ENCODE peak calls at places on chromosomes 12 and 14, in eight cellular contexts. One of them, this sample, is unnamed.
A peak's percentile ranks its signal among the peaks of the same experiment; 100 is the strongest.

GRCh38 chr12:113936460-113936859 is 29.7 kb downstream of the RBM19 start:
- DNase-seq in transverse colon: no peak
- DNase-seq in suprapubic skin: no peak
- DNase-seq in adrenal gland: no peak
- DNase-seq in astrocyte of the spinal cord: no peak
- DNase-seq in AG04449: no peak
- DNase-seq in fibroblast of the aortic adventitia: no peak
- DNase-seq in mucosa of descending colon: no peak
- DNase-seq in this sample: no peak

GRCh38 chr12:52792185-52793029 is 3.5 kb downstream of the KRT3 start:
- DNase-seq in transverse colon: no peak
- DNase-seq in suprapubic skin: no peak
- DNase-seq in adrenal gland: no peak
- DNase-seq in astrocyte of the spinal cord: no peak
- DNase-seq in AG04449: no peak
- DNase-seq in fibroblast of the aortic adventitia: no peak
- DNase-seq in mucosa of descending colon: no peak
- DNase-seq in this sample: no peak

GRCh38 chr14:38992067-38992835 is 110.8 kb downstream of the SEC23A start:
- DNase-seq in transverse colon: no peak
- DNase-seq in suprapubic skin: no peak
- DNase-seq in adrenal gland: no peak
- DNase-seq in astrocyte of the spinal cord: no peak
- DNase-seq in AG04449: no peak
- DNase-seq in fibroblast of the aortic adventitia: peak; percentile 17
- DNase-seq in mucosa of descending colon: no peak
- DNase-seq in this sample: no peak

GRCh38 chr12:25438638-25439037 is 114.4 kb downstream of the LMNTD1 start:
- DNase-seq in transverse colon: no peak
- DNase-seq in suprapubic skin: no peak
- DNase-seq in adrenal gland: no peak
- DNase-seq in astrocyte of the spinal cord: peak; percentile 67
- DNase-seq in AG04449: no peak
- DNase-seq in fibroblast of the aortic adventitia: peak; percentile 43
- DNase-seq in mucosa of descending colon: no peak
- DNase-seq in this sample: no peak

GRCh38 chr12:51254592-51254991 is 15.6 kb downstream of the SMAGP start:
- DNase-seq in transverse colon: no peak
- DNase-seq in suprapubic skin: peak; percentile 20
- DNase-seq in adrenal gland: no peak
- DNase-seq in astrocyte of the spinal cord: no peak
- DNase-seq in AG04449: no peak
- DNase-seq in fibroblast of the aortic adventitia: no peak
- DNase-seq in mucosa of descending colon: no peak
- DNase-seq in this sample: no peak

GRCh38 chr14:24443053-24443683 is 592 bp upstream of the SDR39U1 start:
- DNase-seq in transverse colon: no peak
- DNase-seq in suprapubic skin: no peak
- DNase-seq in adrenal gland: no peak
- DNase-seq in astrocyte of the spinal cord: no peak
- DNase-seq in AG04449: no peak
- DNase-seq in fibroblast of the aortic adventitia: no peak
- DNase-seq in mucosa of descending colon: no peak
- DNase-seq in this sample: no peak

GRCh38 chr14:59337151-59337611 is 128.0 kb downstream of the GPR135 start:
- DNase-seq in transverse colon: peak; percentile 48
- DNase-seq in suprapubic skin: peak; percentile 78
- DNase-seq in adrenal gland: peak; percentile 65
- DNase-seq in astrocyte of the spinal cord: peak; percentile 46
- DNase-seq in AG04449: no peak
- DNase-seq in fibroblast of the aortic adventitia: peak; percentile 83
- DNase-seq in mucosa of descending colon: peak; percentile 14
- DNase-seq in this sample: peak; percentile 57

GRCh38 chr12:99709619-99710018 is 62.1 kb downstream of the GARIN6 start:
- DNase-seq in transverse colon: no peak
- DNase-seq in suprapubic skin: no peak
- DNase-seq in adrenal gland: no peak
- DNase-seq in astrocyte of the spinal cord: no peak
- DNase-seq in AG04449: no peak
- DNase-seq in fibroblast of the aortic adventitia: no peak
- DNase-seq in mucosa of descending colon: no peak
- DNase-seq in this sample: no peak

GRCh38 chr12:31650927-31651326 is 8.6 kb upstream of the ETFBKMT start:
- DNase-seq in transverse colon: peak; percentile 36
- DNase-seq in suprapubic skin: no peak
- DNase-seq in adrenal gland: no peak
- DNase-seq in astrocyte of the spinal cord: no peak
- DNase-seq in AG04449: no peak
- DNase-seq in fibroblast of the aortic adventitia: peak; percentile 12
- DNase-seq in mucosa of descending colon: peak; percentile 52
- DNase-seq in this sample: no peak

GRCh38 chr12:5343711-5344110 is 88.2 kb upstream of the NTF3 start:
- DNase-seq in transverse colon: no peak
- DNase-seq in suprapubic skin: no peak
- DNase-seq in adrenal gland: no peak
- DNase-seq in astrocyte of the spinal cord: no peak
- DNase-seq in AG04449: no peak
- DNase-seq in fibroblast of the aortic adventitia: no peak
- DNase-seq in mucosa of descending colon: no peak
- DNase-seq in this sample: no peak

GRCh38 chr12:8037947-8038346 is 5.4 kb downstream of the FOXJ2 start:
- DNase-seq in transverse colon: no peak
- DNase-seq in suprapubic skin: no peak
- DNase-seq in adrenal gland: no peak
- DNase-seq in astrocyte of the spinal cord: no peak
- DNase-seq in AG04449: no peak
- DNase-seq in fibroblast of the aortic adventitia: no peak
- DNase-seq in mucosa of descending colon: no peak
- DNase-seq in this sample: peak; percentile 28

GRCh38 chr14:77139540-77140342 is 1.9 kb downstream of the ZDHHC22 start:
- DNase-seq in transverse colon: peak; percentile 22
- DNase-seq in suprapubic skin: no peak
- DNase-seq in adrenal gland: no peak
- DNase-seq in astrocyte of the spinal cord: no peak
- DNase-seq in AG04449: no peak
- DNase-seq in fibroblast of the aortic adventitia: no peak
- DNase-seq in mucosa of descending colon: peak; percentile 41
- DNase-seq in this sample: peak; percentile 16

DNA sequence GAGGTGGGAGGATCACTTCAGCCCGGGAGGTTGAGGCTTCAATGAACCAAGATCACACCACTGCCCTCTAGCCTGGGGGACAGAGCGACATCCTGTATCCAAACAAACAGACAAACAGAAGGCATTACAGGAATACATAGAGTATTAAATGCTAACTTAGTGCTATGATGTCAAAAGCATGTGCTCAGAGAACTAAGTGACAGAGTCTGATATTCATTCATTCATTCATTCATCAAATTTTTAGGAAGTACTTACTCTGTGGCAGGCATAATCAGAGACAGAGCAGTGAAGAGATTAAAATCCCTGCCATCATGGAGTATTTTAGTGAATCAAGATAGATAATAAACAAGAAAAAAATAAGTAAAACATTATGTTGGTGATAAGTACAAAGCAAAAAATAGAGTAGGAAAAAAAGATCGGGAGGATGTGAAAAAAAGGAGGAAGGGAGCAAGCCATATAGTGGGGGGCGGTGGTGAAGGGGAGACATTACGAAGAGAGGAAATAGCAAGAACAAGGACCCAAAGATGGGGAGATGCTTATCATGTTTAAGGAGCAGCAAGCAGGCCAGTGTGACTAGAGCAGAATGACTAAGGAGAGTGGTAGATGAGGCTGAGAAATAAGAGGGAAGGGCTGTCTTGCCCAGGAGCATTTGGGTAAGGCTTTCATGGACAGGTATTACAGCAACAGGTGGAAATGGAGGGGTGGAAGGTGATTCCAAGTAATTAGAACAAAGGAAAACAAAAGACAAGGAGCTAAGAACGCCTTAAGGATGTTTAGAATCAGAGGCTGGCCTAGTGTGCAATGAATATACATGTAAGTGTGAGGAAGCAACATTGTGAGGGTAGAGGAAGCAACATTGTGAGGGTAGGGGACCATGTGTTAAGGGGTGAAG is 2.8 kb downstream of the MAP4K5 start:
- DNase-seq in transverse colon: no peak
- DNase-seq in suprapubic skin: no peak
- DNase-seq in adrenal gland: no peak
- DNase-seq in astrocyte of the spinal cord: no peak
- DNase-seq in AG04449: no peak
- DNase-seq in fibroblast of the aortic adventitia: no peak
- DNase-seq in mucosa of descending colon: no peak
- DNase-seq in this sample: no peak
- TF ChIP-seq CTCF in transverse colon: no peak
- TF ChIP-seq CTCF in suprapubic skin: no peak
- TF ChIP-seq CTCF in adrenal gland: no peak
- TF ChIP-seq CTCF in astrocyte of the spinal cord: no peak
- TF ChIP-seq CTCF in AG04449: no peak
- TF ChIP-seq CTCF in fibroblast of the aortic adventitia: no peak
- TF ChIP-seq CTCF in mucosa of descending colon: no peak
- TF ChIP-seq CTCF in this sample: no peak

GRCh38 chr14:64061115-64061514 is 208.3 kb downstream of the SYNE2 start:
- DNase-seq in transverse colon: no peak
- DNase-seq in suprapubic skin: no peak
- DNase-seq in adrenal gland: no peak
- DNase-seq in astrocyte of the spinal cord: no peak
- DNase-seq in AG04449: no peak
- DNase-seq in fibroblast of the aortic adventitia: no peak
- DNase-seq in mucosa of descending colon: no peak
- DNase-seq in this sample: no peak

GRCh38 chr14:64059454-64060198 is 206.8 kb downstream of the SYNE2 start:
- DNase-seq in transverse colon: no peak
- DNase-seq in suprapubic skin: no peak
- DNase-seq in adrenal gland: no peak
- DNase-seq in astrocyte of the spinal cord: no peak
- DNase-seq in AG04449: no peak
- DNase-seq in fibroblast of the aortic adventitia: no peak
- DNase-seq in mucosa of descending colon: no peak
- DNase-seq in this sample: no peak

GRCh38 chr14:64061706-64062105 is 208.9 kb downstream of the SYNE2 start:
- DNase-seq in transverse colon: no peak
- DNase-seq in suprapubic skin: no peak
- DNase-seq in adrenal gland: no peak
- DNase-seq in astrocyte of the spinal cord: no peak
- DNase-seq in AG04449: no peak
- DNase-seq in fibroblast of the aortic adventitia: no peak
- DNase-seq in mucosa of descending colon: no peak
- DNase-seq in this sample: no peak

GRCh38 chr14:64060199-64060545 is 207.4 kb downstream of the SYNE2 start:
- DNase-seq in transverse colon: peak; percentile 38
- DNase-seq in suprapubic skin: no peak
- DNase-seq in adrenal gland: no peak
- DNase-seq in astrocyte of the spinal cord: no peak
- DNase-seq in AG04449: no peak
- DNase-seq in fibroblast of the aortic adventitia: no peak
- DNase-seq in mucosa of descending colon: peak; percentile 35
- DNase-seq in this sample: peak; percentile 76

GRCh38 chr14:64060648-64061096 is 207.9 kb downstream of the SYNE2 start:
- DNase-seq in transverse colon: peak; percentile 42
- DNase-seq in suprapubic skin: no peak
- DNase-seq in adrenal gland: peak; percentile 16
- DNase-seq in astrocyte of the spinal cord: no peak
- DNase-seq in AG04449: no peak
- DNase-seq in fibroblast of the aortic adventitia: no peak
- DNase-seq in mucosa of descending colon: peak; percentile 59
- DNase-seq in this sample: peak; percentile 95
- TF ChIP-seq CTCF in transverse colon: peak; percentile 52
- TF ChIP-seq CTCF in suprapubic skin: peak; percentile 35
- TF ChIP-seq CTCF in adrenal gland: peak; percentile 36
- TF ChIP-seq CTCF in astrocyte of the spinal cord: peak; percentile 49
- TF ChIP-seq CTCF in AG04449: peak; percentile 49
- TF ChIP-seq CTCF in fibroblast of the aortic adventitia: peak; percentile 50
- TF ChIP-seq CTCF in mucosa of descending colon: peak; percentile 36
- TF ChIP-seq CTCF in this sample: peak; percentile 62

DNA sequence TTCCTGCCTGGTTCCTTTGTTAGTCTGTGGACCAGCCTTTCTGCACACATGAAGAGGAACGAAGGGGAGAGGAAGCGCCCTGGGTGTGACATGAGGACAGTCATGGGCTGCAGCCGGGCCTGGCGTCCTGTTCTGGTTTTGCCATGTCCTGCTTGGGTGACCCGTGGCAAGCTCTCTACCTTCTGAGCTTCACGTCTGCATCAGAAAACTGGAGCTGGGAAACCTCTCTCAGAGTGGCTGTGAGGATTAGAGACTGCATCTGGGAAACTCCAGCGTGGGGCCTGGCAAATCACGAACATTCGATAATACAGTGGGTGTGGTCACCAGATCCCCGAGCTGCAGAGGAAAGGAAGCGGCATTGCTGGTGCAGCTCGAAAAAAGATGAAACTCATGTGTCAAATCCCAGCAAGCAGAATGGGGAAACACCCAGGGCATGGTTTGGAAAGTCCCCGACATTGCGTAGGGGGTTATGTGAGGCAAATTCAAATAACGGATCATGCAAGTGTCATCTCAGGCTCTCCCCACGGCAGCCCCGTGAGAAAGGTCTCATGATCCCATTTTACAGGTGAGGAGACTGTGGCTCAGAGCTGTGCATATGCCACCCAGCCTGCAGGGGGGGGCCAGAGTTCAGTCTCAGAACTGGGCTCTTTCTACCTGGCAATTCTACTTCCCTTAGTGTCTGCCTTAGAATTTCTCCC is 98.2 kb upstream of the VRK1 start:
- DNase-seq in transverse colon: no peak
- DNase-seq in suprapubic skin: no peak
- DNase-seq in adrenal gland: no peak
- DNase-seq in astrocyte of the spinal cord: no peak
- DNase-seq in AG04449: no peak
- DNase-seq in fibroblast of the aortic adventitia: no peak
- DNase-seq in mucosa of descending colon: no peak
- DNase-seq in this sample: no peak
- TF ChIP-seq CTCF in transverse colon: no peak
- TF ChIP-seq CTCF in suprapubic skin: no peak
- TF ChIP-seq CTCF in adrenal gland: no peak
- TF ChIP-seq CTCF in astrocyte of the spinal cord: no peak
- TF ChIP-seq CTCF in AG04449: no peak
- TF ChIP-seq CTCF in fibroblast of the aortic adventitia: no peak
- TF ChIP-seq CTCF in mucosa of descending colon: no peak
- TF ChIP-seq CTCF in this sample: peak; percentile 21

GRCh38 chr12:3199551-3200031 is 122.4 kb downstream of the TSPAN9 start:
- DNase-seq in transverse colon: no peak
- DNase-seq in suprapubic skin: no peak
- DNase-seq in adrenal gland: peak; percentile 19
- DNase-seq in astrocyte of the spinal cord: peak; percentile 37
- DNase-seq in AG04449: no peak
- DNase-seq in fibroblast of the aortic adventitia: peak; percentile 8
- DNase-seq in mucosa of descending colon: no peak
- DNase-seq in this sample: no peak
- TF ChIP-seq CTCF in transverse colon: no peak
- TF ChIP-seq CTCF in suprapubic skin: no peak
- TF ChIP-seq CTCF in adrenal gland: no peak
- TF ChIP-seq CTCF in astrocyte of the spinal cord: no peak
- TF ChIP-seq CTCF in AG04449: peak; percentile 8
- TF ChIP-seq CTCF in fibroblast of the aortic adventitia: no peak
- TF ChIP-seq CTCF in mucosa of descending colon: no peak
- TF ChIP-seq CTCF in this sample: no peak